ENCODE peak calls at places on chromosome 4, in seven cellular contexts. W is AG09319, G is progenitor cell of endocrine pancreas, V is mucosa of gallbladder, U is SK-N-DZ, P is fibroblast of lung, K is GM10248. O is an unnamed sample.

GRCh38 chr4:70559216-70559830 is 32.7 kb upstream of the AMBN start:
- DNase-seq in W (peak), G (peak), V (peak), U (peak), P (peak), K (peak), O (peak)

GRCh38 chr4:57098945-57099344 is 11.2 kb downstream of the IGFBP7 start:
- DNase-seq in W (peak), G (no peak), V (no peak), U (no peak), P (peak), K (no peak), O (peak)

GRCh38 chr4:22021116-22021515 is 72.5 kb upstream of the KCNIP4 start:
- DNase-seq in W (no peak), G (no peak), V (no peak), U (no peak), P (no peak), K (no peak), O (no peak)

GRCh38 chr4:83150563-83151330 is 36.2 kb upstream of the PLAC8 start:
- DNase-seq in W (no peak), G (no peak), V (no peak), U (no peak), P (no peak), K (no peak), O (no peak)

GRCh38 chr4:162104459-162105124 is 59.2 kb downstream of the FSTL5 start:
- DNase-seq in W (no peak), G (no peak), V (no peak), U (peak), P (no peak), K (no peak), O (no peak)

GRCh38 chr4:62053974-62054373 is 853.8 kb downstream of the ADGRL3 start:
- DNase-seq in W (no peak), G (no peak), V (no peak), U (no peak), P (no peak), K (no peak), O (no peak)

GRCh38 chr4:138542191-138542771 is 300.1 kb upstream of the SLC7A11 start:
- DNase-seq in W (no peak), G (no peak), V (no peak), U (no peak), P (no peak), K (no peak), O (no peak)

GRCh38 chr4:8328456-8328855 is 58.9 kb downstream of the HTRA3 start:
- DNase-seq in W (no peak), G (no peak), V (no peak), U (no peak), P (no peak), K (no peak), O (no peak)

GRCh38 chr4:94559351-94559806 is 107.6 kb downstream of the PDLIM5 start:
- DNase-seq in W (peak), G (no peak), V (no peak), U (no peak), P (peak), K (no peak), O (peak)

GRCh38 chr4:136643416-136643815 is 888.9 kb downstream of the PCDH18 start:
- DNase-seq in W (no peak), G (no peak), V (no peak), U (no peak), P (no peak), K (no peak), O (no peak)

GRCh38 chr4:128660361-128660964 is 149.0 kb upstream of the JADE1 start:
- DNase-seq in W (peak), G (no peak), V (peak), U (no peak), P (peak), K (no peak), O (peak)

GRCh38 chr4:53068755-53069154 is 206.6 kb downstream of the RASL11B start:
- DNase-seq in W (no peak), G (no peak), V (no peak), U (no peak), P (no peak), K (no peak), O (no peak)

GRCh38 chr4:90852232-90852631 is 725.0 kb downstream of the CCSER1 start:
- DNase-seq in W (no peak), G (no peak), V (no peak), U (peak), P (no peak), K (no peak), O (no peak)

GRCh38 chr4:94357624-94358023 is 15.0 kb upstream of the HPGDS start:
- DNase-seq in W (no peak), G (no peak), V (no peak), U (no peak), P (no peak), K (no peak), O (no peak)

GRCh38 chr4:41157009-41157408 is 57.3 kb downstream of the APBB2 start:
- DNase-seq in W (no peak), G (no peak), V (no peak), U (no peak), P (no peak), K (no peak), O (no peak)

GRCh38 chr4:184448828-184449227 is 25.5 kb downstream of the IRF2 start:
- DNase-seq in W (no peak), G (no peak), V (peak), U (no peak), P (peak), K (peak), O (peak)

GRCh38 chr4:102589743-102590142 is 88.6 kb downstream of the NFKB1 start:
- DNase-seq in W (no peak), G (no peak), V (no peak), U (no peak), P (no peak), K (no peak), O (no peak)

GRCh38 chr4:6419452-6420028 is 52.9 kb downstream of the PPP2R2C start:
- DNase-seq in W (no peak), G (no peak), V (no peak), U (no peak), P (no peak), K (no peak), O (no peak)

GRCh38 chr4:189845145-189845846 is 95.4 kb upstream of the FRG1 start:
- DNase-seq in W (no peak), G (no peak), V (no peak), U (peak), P (no peak), K (no peak), O (peak)

GRCh38 chr4:11404431-11404830 is 24.3 kb downstream of the HS3ST1 start:
- DNase-seq in W (no peak), G (no peak), V (peak), U (no peak), P (no peak), K (no peak), O (no peak)

GRCh38 chr4:38203609-38204008 is 243.4 kb downstream of the PTTG2 start:
- DNase-seq in W (no peak), G (no peak), V (no peak), U (no peak), P (no peak), K (no peak), O (no peak)

GRCh38 chr4:8772499-8773123 is 99.0 kb downstream of the HMX1 start:
- DNase-seq in W (no peak), G (no peak), V (no peak), U (no peak), P (no peak), K (no peak), O (no peak)

GRCh38 chr4:38982356-38983095 is 49.7 kb downstream of the TMEM156 start:
- DNase-seq in W (no peak), G (no peak), V (no peak), U (peak), P (no peak), K (no peak), O (peak)

GRCh38 chr4:71941001-71941400 is 90.8 kb upstream of the NPFFR2 start:
- DNase-seq in W (no peak), G (no peak), V (no peak), U (peak), P (no peak), K (no peak), O (peak)

GRCh38 chr4:1342003-1342402 is 5.0 kb upstream of the UVSSA start:
- DNase-seq in W (no peak), G (no peak), V (no peak), U (no peak), P (peak), K (no peak), O (no peak)

GRCh38 chr4:153257151-153257620 is 52.9 kb downstream of the TRIM2 start:
- DNase-seq in W (peak), G (no peak), V (no peak), U (peak), P (peak), K (peak), O (no peak)

GRCh38 chr4:113591982-113592381 is 169.6 kb downstream of the CAMK2D start:
- DNase-seq in W (no peak), G (no peak), V (no peak), U (no peak), P (peak), K (no peak), O (peak)

GRCh38 chr4:54897590-54897989 is 227.8 kb downstream of the KDR start:
- DNase-seq in W (no peak), G (no peak), V (no peak), U (no peak), P (no peak), K (no peak), O (no peak)

GRCh38 chr4:28391877-28392276 is 1531.2 kb downstream of the STIM2 start:
- DNase-seq in W (no peak), G (no peak), V (no peak), U (no peak), P (no peak), K (no peak), O (peak)

GRCh38 chr4:577499-578450 is 1.7 kb upstream of the TMEM271 start:
- DNase-seq in W (no peak), G (no peak), V (no peak), U (peak), P (peak), K (no peak), O (peak)

O was measured in GM03348.